ENCODE peak calls at places on chromosomes 13 and 19, in six cellular contexts. F is transverse colon, T is tibial nerve, J is body of pancreas, R is uterus, U is HCT116. X is an unnamed sample.

GRCh38 chr19:54325194-54325621 is 12.2 kb upstream of the LILRA5 start:
- DNase-seq in F (no peak), T (peak), J (peak), R (no peak), U (peak), X (peak)

GRCh38 chr13:76709851-76710250 is 176.4 kb downstream of the KCTD12 start:
- DNase-seq in F (no peak), T (no peak), J (no peak), R (no peak), U (no peak), X (no peak)

GRCh38 chr13:52903320-52903719 is 54.9 kb upstream of the PCDH8 start:
- DNase-seq in F (no peak), T (no peak), J (no peak), R (no peak), U (no peak), X (no peak)

GRCh38 chr13:32737111-32737571 is 150.9 kb downstream of the PDS5B start:
- DNase-seq in F (no peak), T (no peak), J (no peak), R (no peak), U (no peak), X (no peak)

GRCh38 chr13:26561636-26562537 is 4.4 kb downstream of the WASF3 start:
- DNase-seq in F (no peak), T (no peak), J (no peak), R (no peak), U (no peak), X (no peak)

GRCh38 chr13:26424181-26424580 is 133.3 kb upstream of the WASF3 start:
- DNase-seq in F (no peak), T (no peak), J (no peak), R (peak), U (no peak), X (no peak)

GRCh38 chr13:33352023-33352422 is 66.5 kb upstream of the STARD13 start:
- DNase-seq in F (no peak), T (no peak), J (no peak), R (no peak), U (no peak), X (no peak)

GRCh38 chr19:41441321-41441945 is 1.5 kb upstream of the ERICH4 start:
- DNase-seq in F (peak), T (no peak), J (no peak), R (no peak), U (no peak), X (no peak)

GRCh38 chr19:13083008-13083404 is 19.7 kb downstream of the LYL1 start:
- DNase-seq in F (no peak), T (no peak), J (no peak), R (no peak), U (no peak), X (no peak)

GRCh38 chr19:1752757-1753728 is at the start of gene ONECUT3:
- DNase-seq in F (no peak), T (no peak), J (no peak), R (no peak), U (no peak), X (no peak)

GRCh38 chr13:90089051-90089450 is 1258.4 kb upstream of the MIR17HG start:
- DNase-seq in F (no peak), T (no peak), J (no peak), R (no peak), U (no peak), X (no peak)

GRCh38 chr13:98175823-98176222 is 1.2 kb downstream of the RNF113B start:
- DNase-seq in F (no peak), T (no peak), J (no peak), R (no peak), U (no peak), X (no peak)

GRCh38 chr19:13086341-13086740 is 16.3 kb downstream of the LYL1 start:
- DNase-seq in F (no peak), T (no peak), J (no peak), R (no peak), U (no peak), X (no peak)

GRCh38 chr13:41915096-41915495 is 45.8 kb downstream of the VWA8 start:
- DNase-seq in F (no peak), T (no peak), J (no peak), R (no peak), U (no peak), X (no peak)

GRCh38 chr19:55679343-55680257 is 4.6 kb downstream of the EPN1 start:
- DNase-seq in F (no peak), T (no peak), J (no peak), R (no peak), U (no peak), X (peak)

GRCh38 chr13:96762876-96763275 is 231.4 kb downstream of the OXGR1 start:
- DNase-seq in F (no peak), T (no peak), J (no peak), R (no peak), U (no peak), X (no peak)

GRCh38 chr19:15575406-15575805 is 39.6 kb upstream of the CYP4F8 start:
- DNase-seq in F (no peak), T (no peak), J (no peak), R (no peak), U (no peak), X (no peak)

GRCh38 chr13:59690857-59691500 is 472.7 kb downstream of the DIAPH3 start:
- DNase-seq in F (no peak), T (no peak), J (no peak), R (no peak), U (no peak), X (no peak)

GRCh38 chr19:56839665-56840451 is 668 bp downstream of the PEG3 start:
- DNase-seq in F (peak), T (peak), J (peak), R (peak), U (no peak), X (no peak)

GRCh38 chr19:57118848-57119247 is 937 bp upstream of the USP29 start:
- DNase-seq in F (no peak), T (no peak), J (no peak), R (no peak), U (no peak), X (no peak)

GRCh38 chr13:37656247-37656940 is 57.8 kb upstream of the POSTN start:
- DNase-seq in F (no peak), T (no peak), J (no peak), R (no peak), U (no peak), X (peak)

GRCh38 chr13:50512602-50513527 is 330.6 kb downstream of the DLEU7 start:
- DNase-seq in F (peak), T (peak), J (peak), R (peak), U (no peak), X (no peak)

GRCh38 chr13:111115051-111115840 is at the start of gene ARHGEF7:
- DNase-seq in F (no peak), T (no peak), J (peak), R (peak), U (no peak), X (no peak)

GRCh38 chr19:14450168-14450874 is 17.2 kb downstream of the PKN1 start:
- DNase-seq in F (no peak), T (no peak), J (no peak), R (peak), U (peak), X (no peak)

GRCh38 chr13:29702912-29703351 is 107.4 kb upstream of the SLC7A1 start:
- DNase-seq in F (no peak), T (peak), J (no peak), R (peak), U (no peak), X (peak)

GRCh38 chr13:40653558-40654318 is 12.7 kb downstream of the FOXO1 start:
- DNase-seq in F (no peak), T (no peak), J (no peak), R (no peak), U (no peak), X (no peak)

DNA sequence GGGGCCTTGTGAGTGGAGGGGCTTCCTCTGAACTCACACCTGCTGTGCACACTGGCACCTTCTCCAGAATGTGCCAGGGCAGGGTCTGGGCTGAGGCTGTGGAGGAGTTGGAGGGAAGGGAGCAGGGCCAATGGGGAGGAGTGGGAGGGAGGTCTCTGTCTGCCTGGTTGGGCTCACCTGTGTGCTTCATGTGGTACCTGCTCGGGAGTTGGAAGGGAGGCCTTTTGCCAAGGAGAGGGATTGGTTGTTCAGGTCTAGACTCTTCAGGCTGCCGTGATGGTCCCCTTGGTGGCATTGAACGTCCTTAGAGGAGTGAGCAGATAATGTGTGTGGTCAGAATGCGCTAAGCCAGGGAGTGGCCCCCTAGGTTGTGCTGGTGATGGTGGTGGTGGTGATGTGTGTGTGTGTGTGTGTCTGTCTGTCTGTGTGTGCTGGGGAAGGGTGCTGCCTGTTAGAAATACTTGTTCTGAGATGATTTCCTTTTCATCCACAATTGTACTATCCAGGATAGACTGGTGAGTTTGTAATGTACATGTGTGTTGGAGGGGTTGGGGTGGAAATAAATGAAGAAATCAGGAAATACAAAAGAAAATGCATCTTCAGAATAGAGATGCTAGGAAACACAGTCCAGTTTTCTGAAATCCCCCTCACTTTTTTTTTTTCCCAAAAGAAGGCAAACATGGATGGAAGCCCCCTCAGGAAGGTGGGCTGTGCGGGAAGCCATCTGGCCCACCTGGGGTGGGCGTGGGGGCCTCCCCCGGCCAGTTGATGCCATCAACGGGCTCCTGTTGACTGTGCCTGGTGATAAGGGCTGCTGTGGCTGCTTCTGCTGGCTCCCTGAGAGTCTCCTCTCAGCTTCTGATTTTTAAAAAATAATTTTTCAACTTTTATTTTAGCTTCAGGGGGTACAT is 140.5 kb upstream of the ZNF536 start:
- DNase-seq in F (no peak), T (no peak), J (no peak), R (no peak), U (no peak), X (no peak)
- TF ChIP-seq POLR2A in F (no peak), T (no peak), J (no peak), R (no peak), U (no peak), X (no peak)

GRCh38 chr19:46346821-46347571 is at the start of gene PPP5C:
- DNase-seq in F (peak), T (peak), J (peak), R (peak), U (peak), X (peak)
- TF ChIP-seq POLR2A in F (peak), T (peak), J (peak), R (peak), U (peak), X (peak)

GRCh38 chr13:35879111-35879510 is 252.1 kb downstream of the DCLK1 start:
- DNase-seq in F (no peak), T (no peak), J (no peak), R (no peak), U (no peak), X (no peak)

GRCh38 chr13:35884211-35884610 is 247.0 kb downstream of the DCLK1 start:
- DNase-seq in F (no peak), T (no peak), J (no peak), R (no peak), U (no peak), X (no peak)

GRCh38 chr13:35881360-35881759 is 249.8 kb downstream of the DCLK1 start:
- DNase-seq in F (no peak), T (no peak), J (no peak), R (no peak), U (no peak), X (no peak)

GRCh38 chr13:35887028-35887666 is 244.0 kb downstream of the DCLK1 start:
- DNase-seq in F (no peak), T (no peak), J (no peak), R (no peak), U (no peak), X (no peak)

GRCh38 chr13:35882722-35883497 is 248.3 kb downstream of the DCLK1 start:
- DNase-seq in F (no peak), T (no peak), J (no peak), R (no peak), U (no peak), X (no peak)
- TF ChIP-seq POLR2A in F (no peak), T (no peak), J (no peak), R (no peak), U (no peak), X (no peak)

GRCh38 chr19:19597809-19598306 is 20.6 kb downstream of the PBX4 start:
- DNase-seq in F (no peak), T (no peak), J (no peak), R (no peak), U (no peak), X (no peak)
- TF ChIP-seq POLR2A in F (no peak), T (no peak), J (no peak), R (no peak), U (no peak), X (no peak)

DNA sequence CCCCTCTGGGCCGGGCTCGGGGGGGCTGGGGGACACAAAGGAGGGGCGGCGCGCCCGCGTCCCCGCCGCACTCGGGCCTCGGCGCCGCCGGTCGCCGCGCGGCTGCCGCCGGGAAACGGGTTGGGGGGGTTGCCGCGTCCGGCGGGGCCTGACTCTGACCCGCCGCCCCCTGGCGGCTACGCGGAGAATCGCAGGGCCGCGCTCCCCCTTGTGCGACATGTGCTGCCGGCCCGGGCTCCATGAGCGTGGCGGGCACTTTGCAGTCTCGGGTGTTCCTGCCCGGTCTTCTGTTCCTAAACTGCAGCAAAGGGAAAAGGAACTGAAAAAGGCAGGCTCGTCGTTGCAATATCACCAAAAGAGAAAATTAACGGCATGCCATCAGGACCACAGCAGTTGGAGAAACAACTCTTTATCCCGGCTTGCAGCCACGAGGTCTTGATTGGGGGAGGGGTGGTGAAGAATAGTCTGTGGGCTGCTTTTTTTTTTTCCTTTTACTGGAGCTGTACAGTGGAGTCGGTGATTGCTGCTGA is 1.5 kb downstream of the MIR17HG start:
- DNase-seq in F (peak), T (peak), J (peak), R (peak), U (peak), X (peak)
- TF ChIP-seq POLR2A in F (no peak), T (peak), J (peak), R (peak), U (no peak), X (peak)

DNA sequence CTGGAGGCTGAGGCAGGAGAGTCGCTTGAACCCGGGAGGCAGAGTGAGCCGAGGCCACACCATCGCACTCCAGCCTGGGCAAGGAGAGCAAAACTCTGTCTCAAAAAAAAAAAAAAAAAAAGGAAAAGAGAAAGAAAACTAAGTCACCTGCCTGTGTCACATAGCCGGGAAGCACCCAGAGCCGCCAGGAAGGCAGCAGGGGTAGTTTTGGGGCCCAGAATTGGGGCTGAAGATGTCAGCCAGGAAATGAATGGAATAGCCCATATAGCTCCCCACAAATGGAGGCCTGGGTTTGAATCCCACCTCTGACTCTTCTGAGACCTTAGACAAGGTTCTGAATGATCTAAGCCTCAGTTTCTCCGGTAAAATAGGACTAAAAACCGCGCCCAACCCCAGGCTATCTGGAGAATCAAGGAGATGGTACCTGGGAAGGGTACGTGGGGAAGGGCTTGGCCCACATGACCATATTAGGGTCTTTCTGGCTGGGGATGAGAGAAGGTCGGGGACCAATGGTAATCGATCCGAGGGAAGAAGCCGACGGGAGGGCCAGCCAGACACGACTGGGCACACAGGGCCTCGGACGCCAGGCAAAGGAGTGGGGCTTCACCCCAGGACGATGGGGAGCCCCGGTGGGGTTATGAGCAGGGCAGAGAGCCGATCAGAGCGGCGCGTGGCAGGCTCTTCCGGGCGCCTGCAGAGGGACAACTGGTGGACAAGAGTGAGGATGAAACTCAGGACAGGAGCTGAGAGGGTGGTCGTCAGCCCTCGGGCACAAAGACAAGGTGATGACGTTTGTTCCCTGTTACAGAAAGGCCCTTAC is 14.4 kb downstream of the CCDC124 start:
- DNase-seq in F (no peak), T (no peak), J (peak), R (no peak), U (no peak), X (peak)
- TF ChIP-seq POLR2A in F (no peak), T (no peak), J (no peak), R (no peak), U (peak), X (no peak)